ENCODE peak calls at places on chromosomes 11 and 22, in six cellular contexts. One of them, this sample, is unnamed.

GRCh38 chr11:65591939-65592814 is 3.4 kb downstream of the KCNK7 start:
- DNase-seq in naive thymus-derived CD4-positive, alpha-beta T cell: no peak
- DNase-seq in ovary: no peak
- DNase-seq in stimulated activated CD8-positive, alpha-beta memory T cell treated with anti-CD3 and anti-CD28 coated beads, Interleukin-15, amount 100 ng/mL, for 1 hour: no peak
- DNase-seq in cerebellar nuclear complex: no peak
- DNase-seq in HT-29: no peak
- DNase-seq in this sample: no peak

GRCh38 chr11:72430743-72431570 is 3.4 kb downstream of the CLPB start:
- DNase-seq in naive thymus-derived CD4-positive, alpha-beta T cell: peak; percentile 40
- DNase-seq in ovary: no peak
- DNase-seq in stimulated activated CD8-positive, alpha-beta memory T cell treated with anti-CD3 and anti-CD28 coated beads, Interleukin-15, amount 100 ng/mL, for 1 hour: no peak
- DNase-seq in cerebellar nuclear complex: peak; percentile 21
- DNase-seq in HT-29: peak; percentile 43
- DNase-seq in this sample: peak; percentile 46

GRCh38 chr22:49925525-49926128 is 7.2 kb downstream of the CRELD2 start:
- DNase-seq in naive thymus-derived CD4-positive, alpha-beta T cell: peak; percentile 55
- DNase-seq in ovary: no peak
- DNase-seq in stimulated activated CD8-positive, alpha-beta memory T cell treated with anti-CD3 and anti-CD28 coated beads, Interleukin-15, amount 100 ng/mL, for 1 hour: no peak
- DNase-seq in cerebellar nuclear complex: no peak
- DNase-seq in HT-29: no peak
- DNase-seq in this sample: no peak

GRCh38 chr11:63762662-63763505 is 5.7 kb downstream of the ZFTA start:
- DNase-seq in naive thymus-derived CD4-positive, alpha-beta T cell: no peak
- DNase-seq in ovary: peak; percentile 80
- DNase-seq in stimulated activated CD8-positive, alpha-beta memory T cell treated with anti-CD3 and anti-CD28 coated beads, Interleukin-15, amount 100 ng/mL, for 1 hour: no peak
- DNase-seq in cerebellar nuclear complex: no peak
- DNase-seq in HT-29: peak; percentile 80
- DNase-seq in this sample: peak; percentile 58

GRCh38 chr22:46085831-46086576 is 64.3 kb upstream of the PPARA start:
- DNase-seq in naive thymus-derived CD4-positive, alpha-beta T cell: no peak
- DNase-seq in ovary: peak; percentile 76
- DNase-seq in stimulated activated CD8-positive, alpha-beta memory T cell treated with anti-CD3 and anti-CD28 coated beads, Interleukin-15, amount 100 ng/mL, for 1 hour: no peak
- DNase-seq in cerebellar nuclear complex: no peak
- DNase-seq in HT-29: peak; percentile 89
- DNase-seq in this sample: peak; percentile 92

GRCh38 chr11:26905368-26905767 is 88.5 kb upstream of the FIBIN start:
- DNase-seq in naive thymus-derived CD4-positive, alpha-beta T cell: no peak
- DNase-seq in ovary: no peak
- DNase-seq in stimulated activated CD8-positive, alpha-beta memory T cell treated with anti-CD3 and anti-CD28 coated beads, Interleukin-15, amount 100 ng/mL, for 1 hour: no peak
- DNase-seq in cerebellar nuclear complex: no peak
- DNase-seq in HT-29: no peak
- DNase-seq in this sample: no peak

GRCh38 chr11:125978171-125978570 is 32.3 kb downstream of the VSIG10L2 start:
- DNase-seq in naive thymus-derived CD4-positive, alpha-beta T cell: no peak
- DNase-seq in ovary: no peak
- DNase-seq in stimulated activated CD8-positive, alpha-beta memory T cell treated with anti-CD3 and anti-CD28 coated beads, Interleukin-15, amount 100 ng/mL, for 1 hour: no peak
- DNase-seq in cerebellar nuclear complex: no peak
- DNase-seq in HT-29: no peak
- DNase-seq in this sample: no peak

GRCh38 chr11:120230433-120231071 is 9.4 kb upstream of the POU2F3 start:
- DNase-seq in naive thymus-derived CD4-positive, alpha-beta T cell: no peak
- DNase-seq in ovary: no peak
- DNase-seq in stimulated activated CD8-positive, alpha-beta memory T cell treated with anti-CD3 and anti-CD28 coated beads, Interleukin-15, amount 100 ng/mL, for 1 hour: no peak
- DNase-seq in cerebellar nuclear complex: no peak
- DNase-seq in HT-29: no peak
- DNase-seq in this sample: no peak

GRCh38 chr11:88849368-88849767 is 216.4 kb downstream of the GRM5 start:
- DNase-seq in naive thymus-derived CD4-positive, alpha-beta T cell: no peak
- DNase-seq in ovary: no peak
- DNase-seq in stimulated activated CD8-positive, alpha-beta memory T cell treated with anti-CD3 and anti-CD28 coated beads, Interleukin-15, amount 100 ng/mL, for 1 hour: no peak
- DNase-seq in cerebellar nuclear complex: no peak
- DNase-seq in HT-29: no peak
- DNase-seq in this sample: no peak

GRCh38 chr11:106471273-106471672 is 393.8 kb downstream of the AASDHPPT start:
- DNase-seq in naive thymus-derived CD4-positive, alpha-beta T cell: no peak
- DNase-seq in ovary: no peak
- DNase-seq in stimulated activated CD8-positive, alpha-beta memory T cell treated with anti-CD3 and anti-CD28 coated beads, Interleukin-15, amount 100 ng/mL, for 1 hour: no peak
- DNase-seq in cerebellar nuclear complex: no peak
- DNase-seq in HT-29: no peak
- DNase-seq in this sample: no peak

GRCh38 chr11:1156506-1157340 is 1.0 kb upstream of the MUC5AC start:
- DNase-seq in naive thymus-derived CD4-positive, alpha-beta T cell: no peak
- DNase-seq in ovary: no peak
- DNase-seq in stimulated activated CD8-positive, alpha-beta memory T cell treated with anti-CD3 and anti-CD28 coated beads, Interleukin-15, amount 100 ng/mL, for 1 hour: no peak
- DNase-seq in cerebellar nuclear complex: no peak
- DNase-seq in HT-29: no peak
- DNase-seq in this sample: no peak

GRCh38 chr11:61912991-61913698 is 4.2 kb downstream of the RAB3IL1 start:
- DNase-seq in naive thymus-derived CD4-positive, alpha-beta T cell: no peak
- DNase-seq in ovary: peak; percentile 27
- DNase-seq in stimulated activated CD8-positive, alpha-beta memory T cell treated with anti-CD3 and anti-CD28 coated beads, Interleukin-15, amount 100 ng/mL, for 1 hour: no peak
- DNase-seq in cerebellar nuclear complex: no peak
- DNase-seq in HT-29: no peak
- DNase-seq in this sample: no peak

GRCh38 chr11:58659404-58659803 is 36.9 kb downstream of the CNTF start:
- DNase-seq in naive thymus-derived CD4-positive, alpha-beta T cell: no peak
- DNase-seq in ovary: no peak
- DNase-seq in stimulated activated CD8-positive, alpha-beta memory T cell treated with anti-CD3 and anti-CD28 coated beads, Interleukin-15, amount 100 ng/mL, for 1 hour: no peak
- DNase-seq in cerebellar nuclear complex: no peak
- DNase-seq in HT-29: peak; percentile 93
- DNase-seq in this sample: no peak

GRCh38 chr11:13772223-13773046 is 104.0 kb downstream of the FAR1 start:
- DNase-seq in naive thymus-derived CD4-positive, alpha-beta T cell: no peak
- DNase-seq in ovary: no peak
- DNase-seq in stimulated activated CD8-positive, alpha-beta memory T cell treated with anti-CD3 and anti-CD28 coated beads, Interleukin-15, amount 100 ng/mL, for 1 hour: no peak
- DNase-seq in cerebellar nuclear complex: peak; percentile 58
- DNase-seq in HT-29: peak; percentile 86
- DNase-seq in this sample: peak; percentile 18

GRCh38 chr22:35354068-35354467 is 26.8 kb upstream of the HMOX1 start:
- DNase-seq in naive thymus-derived CD4-positive, alpha-beta T cell: no peak
- DNase-seq in ovary: no peak
- DNase-seq in stimulated activated CD8-positive, alpha-beta memory T cell treated with anti-CD3 and anti-CD28 coated beads, Interleukin-15, amount 100 ng/mL, for 1 hour: no peak
- DNase-seq in cerebellar nuclear complex: no peak
- DNase-seq in HT-29: no peak
- DNase-seq in this sample: no peak

GRCh38 chr22:44002324-44002723 is 21.8 kb upstream of the PARVB start:
- DNase-seq in naive thymus-derived CD4-positive, alpha-beta T cell: no peak
- DNase-seq in ovary: no peak
- DNase-seq in stimulated activated CD8-positive, alpha-beta memory T cell treated with anti-CD3 and anti-CD28 coated beads, Interleukin-15, amount 100 ng/mL, for 1 hour: no peak
- DNase-seq in cerebellar nuclear complex: no peak
- DNase-seq in HT-29: no peak
- DNase-seq in this sample: no peak

GRCh38 chr11:46555269-46556054 is 38.4 kb downstream of the AMBRA1 start:
- DNase-seq in naive thymus-derived CD4-positive, alpha-beta T cell: no peak
- DNase-seq in ovary: no peak
- DNase-seq in stimulated activated CD8-positive, alpha-beta memory T cell treated with anti-CD3 and anti-CD28 coated beads, Interleukin-15, amount 100 ng/mL, for 1 hour: no peak
- DNase-seq in cerebellar nuclear complex: no peak
- DNase-seq in HT-29: peak; percentile 48
- DNase-seq in this sample: no peak

GRCh38 chr11:20031155-20032001 is 128.9 kb downstream of the DBX1 start:
- DNase-seq in naive thymus-derived CD4-positive, alpha-beta T cell: no peak
- DNase-seq in ovary: no peak
- DNase-seq in stimulated activated CD8-positive, alpha-beta memory T cell treated with anti-CD3 and anti-CD28 coated beads, Interleukin-15, amount 100 ng/mL, for 1 hour: no peak
- DNase-seq in cerebellar nuclear complex: no peak
- DNase-seq in HT-29: peak; percentile 19
- DNase-seq in this sample: no peak

GRCh38 chr22:44737414-44738346 is 14.7 kb upstream of the ARHGAP8 start:
- DNase-seq in naive thymus-derived CD4-positive, alpha-beta T cell: no peak
- DNase-seq in ovary: no peak
- DNase-seq in stimulated activated CD8-positive, alpha-beta memory T cell treated with anti-CD3 and anti-CD28 coated beads, Interleukin-15, amount 100 ng/mL, for 1 hour: no peak
- DNase-seq in cerebellar nuclear complex: no peak
- DNase-seq in HT-29: no peak
- DNase-seq in this sample: no peak

GRCh38 chr11:60809249-60809648 is 24.1 kb downstream of the MS4A10 start:
- DNase-seq in naive thymus-derived CD4-positive, alpha-beta T cell: no peak
- DNase-seq in ovary: no peak
- DNase-seq in stimulated activated CD8-positive, alpha-beta memory T cell treated with anti-CD3 and anti-CD28 coated beads, Interleukin-15, amount 100 ng/mL, for 1 hour: no peak
- DNase-seq in cerebellar nuclear complex: no peak
- DNase-seq in HT-29: no peak
- DNase-seq in this sample: no peak

GRCh38 chr11:8263769-8264410 is at the start of gene LMO1:
- DNase-seq in naive thymus-derived CD4-positive, alpha-beta T cell: peak; percentile 75
- DNase-seq in ovary: peak; percentile 77
- DNase-seq in stimulated activated CD8-positive, alpha-beta memory T cell treated with anti-CD3 and anti-CD28 coated beads, Interleukin-15, amount 100 ng/mL, for 1 hour: peak; percentile 57
- DNase-seq in cerebellar nuclear complex: peak; percentile 70
- DNase-seq in HT-29: peak; percentile 78
- DNase-seq in this sample: peak; percentile 81

GRCh38 chr22:23066200-23067022 is 3.9 kb upstream of the GNAZ start:
- DNase-seq in naive thymus-derived CD4-positive, alpha-beta T cell: peak; percentile 14
- DNase-seq in ovary: peak; percentile 16
- DNase-seq in stimulated activated CD8-positive, alpha-beta memory T cell treated with anti-CD3 and anti-CD28 coated beads, Interleukin-15, amount 100 ng/mL, for 1 hour: no peak
- DNase-seq in cerebellar nuclear complex: no peak
- DNase-seq in HT-29: no peak
- DNase-seq in this sample: no peak

GRCh38 chr11:65236194-65237059 is 25.3 kb upstream of the POLA2 start:
- DNase-seq in naive thymus-derived CD4-positive, alpha-beta T cell: no peak
- DNase-seq in ovary: no peak
- DNase-seq in stimulated activated CD8-positive, alpha-beta memory T cell treated with anti-CD3 and anti-CD28 coated beads, Interleukin-15, amount 100 ng/mL, for 1 hour: no peak
- DNase-seq in cerebellar nuclear complex: no peak
- DNase-seq in HT-29: no peak
- DNase-seq in this sample: no peak

GRCh38 chr11:1549355-1550330 is 22.4 kb downstream of the DUSP8 start:
- DNase-seq in naive thymus-derived CD4-positive, alpha-beta T cell: no peak
- DNase-seq in ovary: no peak
- DNase-seq in stimulated activated CD8-positive, alpha-beta memory T cell treated with anti-CD3 and anti-CD28 coated beads, Interleukin-15, amount 100 ng/mL, for 1 hour: no peak
- DNase-seq in cerebellar nuclear complex: no peak
- DNase-seq in HT-29: no peak
- DNase-seq in this sample: peak; percentile 48

GRCh38 chr11:11931461-11932055 is 76.9 kb downstream of the DKK3 start:
- DNase-seq in naive thymus-derived CD4-positive, alpha-beta T cell: no peak
- DNase-seq in ovary: no peak
- DNase-seq in stimulated activated CD8-positive, alpha-beta memory T cell treated with anti-CD3 and anti-CD28 coated beads, Interleukin-15, amount 100 ng/mL, for 1 hour: no peak
- DNase-seq in cerebellar nuclear complex: peak; percentile 39
- DNase-seq in HT-29: peak; percentile 76
- DNase-seq in this sample: no peak

GRCh38 chr22:35334010-35334409 is 34.3 kb downstream of the TOM1 start:
- DNase-seq in naive thymus-derived CD4-positive, alpha-beta T cell: peak; percentile 38
- DNase-seq in ovary: no peak
- DNase-seq in stimulated activated CD8-positive, alpha-beta memory T cell treated with anti-CD3 and anti-CD28 coated beads, Interleukin-15, amount 100 ng/mL, for 1 hour: no peak
- DNase-seq in cerebellar nuclear complex: no peak
- DNase-seq in HT-29: no peak
- DNase-seq in this sample: no peak

GRCh38 chr11:114291381-114291780 is 4.8 kb upstream of the NNMT start:
- DNase-seq in naive thymus-derived CD4-positive, alpha-beta T cell: no peak
- DNase-seq in ovary: no peak
- DNase-seq in stimulated activated CD8-positive, alpha-beta memory T cell treated with anti-CD3 and anti-CD28 coated beads, Interleukin-15, amount 100 ng/mL, for 1 hour: no peak
- DNase-seq in cerebellar nuclear complex: no peak
- DNase-seq in HT-29: no peak
- DNase-seq in this sample: no peak

GRCh38 chr11:108606495-108607160 is 13.1 kb upstream of the EXPH5 start:
- DNase-seq in naive thymus-derived CD4-positive, alpha-beta T cell: no peak
- DNase-seq in ovary: no peak
- DNase-seq in stimulated activated CD8-positive, alpha-beta memory T cell treated with anti-CD3 and anti-CD28 coated beads, Interleukin-15, amount 100 ng/mL, for 1 hour: no peak
- DNase-seq in cerebellar nuclear complex: no peak
- DNase-seq in HT-29: no peak
- DNase-seq in this sample: no peak

GRCh38 chr11:111633248-111633647 is 31.0 kb downstream of the SIK2 start:
- DNase-seq in naive thymus-derived CD4-positive, alpha-beta T cell: no peak
- DNase-seq in ovary: no peak
- DNase-seq in stimulated activated CD8-positive, alpha-beta memory T cell treated with anti-CD3 and anti-CD28 coated beads, Interleukin-15, amount 100 ng/mL, for 1 hour: no peak
- DNase-seq in cerebellar nuclear complex: no peak
- DNase-seq in HT-29: peak; percentile 47
- DNase-seq in this sample: no peak

GRCh38 chr11:111021131-111021530 is 224.4 kb upstream of the POU2AF2 start:
- DNase-seq in naive thymus-derived CD4-positive, alpha-beta T cell: no peak
- DNase-seq in ovary: no peak
- DNase-seq in stimulated activated CD8-positive, alpha-beta memory T cell treated with anti-CD3 and anti-CD28 coated beads, Interleukin-15, amount 100 ng/mL, for 1 hour: no peak
- DNase-seq in cerebellar nuclear complex: no peak
- DNase-seq in HT-29: no peak
- DNase-seq in this sample: no peak

GRCh38 chr11:61885784-61886580 is 5.4 kb downstream of the FADS3 start:
- DNase-seq in naive thymus-derived CD4-positive, alpha-beta T cell: no peak
- DNase-seq in ovary: no peak
- DNase-seq in stimulated activated CD8-positive, alpha-beta memory T cell treated with anti-CD3 and anti-CD28 coated beads, Interleukin-15, amount 100 ng/mL, for 1 hour: no peak
- DNase-seq in cerebellar nuclear complex: no peak
- DNase-seq in HT-29: no peak
- DNase-seq in this sample: no peak

GRCh38 chr11:69295995-69296889 is 2.3 kb downstream of the MYEOV start:
- DNase-seq in naive thymus-derived CD4-positive, alpha-beta T cell: no peak
- DNase-seq in ovary: no peak
- DNase-seq in stimulated activated CD8-positive, alpha-beta memory T cell treated with anti-CD3 and anti-CD28 coated beads, Interleukin-15, amount 100 ng/mL, for 1 hour: no peak
- DNase-seq in cerebellar nuclear complex: no peak
- DNase-seq in HT-29: peak; percentile 79
- DNase-seq in this sample: peak; percentile 69

GRCh38 chr22:24523873-24524272 is 28.7 kb downstream of the UPB1 start:
- DNase-seq in naive thymus-derived CD4-positive, alpha-beta T cell: no peak
- DNase-seq in ovary: no peak
- DNase-seq in stimulated activated CD8-positive, alpha-beta memory T cell treated with anti-CD3 and anti-CD28 coated beads, Interleukin-15, amount 100 ng/mL, for 1 hour: no peak
- DNase-seq in cerebellar nuclear complex: no peak
- DNase-seq in HT-29: no peak
- DNase-seq in this sample: no peak

GRCh38 chr22:28154856-28155255 is 235.8 kb upstream of the PITPNB start:
- DNase-seq in naive thymus-derived CD4-positive, alpha-beta T cell: no peak
- DNase-seq in ovary: no peak
- DNase-seq in stimulated activated CD8-positive, alpha-beta memory T cell treated with anti-CD3 and anti-CD28 coated beads, Interleukin-15, amount 100 ng/mL, for 1 hour: no peak
- DNase-seq in cerebellar nuclear complex: no peak
- DNase-seq in HT-29: no peak
- DNase-seq in this sample: no peak

GRCh38 chr22:44091021-44091721 is 67.1 kb downstream of the PARVB start:
- DNase-seq in naive thymus-derived CD4-positive, alpha-beta T cell: peak; percentile 32
- DNase-seq in ovary: no peak
- DNase-seq in stimulated activated CD8-positive, alpha-beta memory T cell treated with anti-CD3 and anti-CD28 coated beads, Interleukin-15, amount 100 ng/mL, for 1 hour: no peak
- DNase-seq in cerebellar nuclear complex: no peak
- DNase-seq in HT-29: peak; percentile 9
- DNase-seq in this sample: no peak